ENCODE peak calls at places on chromosomes 13 and 19, in five cellular contexts. W is neuronal stem cell, F is IMR-90, J is H9, Y is H1. O is an unnamed sample.

GRCh38 chr19:34171539-34171876 is 796 bp upstream of the LSM14A start:
- DNase-seq in W (no peak), F (peak; percentile 93), J (no peak), Y (no peak), O (no peak)

GRCh38 chr19:38708413-38709024 is 35.8 kb downstream of the CAPN12 start:
- DNase-seq in W (no peak), F (no peak), J (no peak), Y (no peak), O (no peak)

GRCh38 chr19:7200739-7201138 is 93.5 kb downstream of the INSR start:
- DNase-seq in W (no peak), F (no peak), J (no peak), Y (no peak), O (no peak)

GRCh38 chr19:805600-806550 is 8.6 kb downstream of the PTBP1 start:
- DNase-seq in W (no peak), F (no peak), J (no peak), Y (peak; percentile 50), O (no peak)

GRCh38 chr13:56917966-56918365 is 222.8 kb upstream of the PRR20A start:
- DNase-seq in W (no peak), F (no peak), J (no peak), Y (no peak), O (no peak)

GRCh38 chr13:34360702-34361101 is 542.8 kb downstream of the RFC3 start:
- DNase-seq in W (no peak), F (no peak), J (no peak), Y (no peak), O (no peak)

GRCh38 chr13:26688286-26688685 is 72.3 kb downstream of the GPR12 start:
- DNase-seq in W (no peak), F (no peak), J (no peak), Y (no peak), O (no peak)

GRCh38 chr19:347946-348861 is 3.6 kb upstream of the MIER2 start:
- DNase-seq in W (no peak), F (no peak), J (peak; percentile 70), Y (no peak), O (peak; percentile 35)

GRCh38 chr13:100673376-100673830 is 1.2 kb downstream of the TMTC4 start:
- DNase-seq in W (no peak), F (no peak), J (peak; percentile 47), Y (peak; percentile 54), O (peak; percentile 72)

GRCh38 chr13:113404366-113404722 is 40.4 kb upstream of the GRTP1 start:
- DNase-seq in W (no peak), F (no peak), J (no peak), Y (no peak), O (no peak)

GRCh38 chr19:51098366-51099069 is 9.7 kb downstream of the CTU1 start:
- DNase-seq in W (no peak), F (no peak), J (no peak), Y (no peak), O (no peak)

GRCh38 chr19:3880471-3881271 is at the start of gene ATCAY:
- DNase-seq in W (peak; percentile 76), F (no peak), J (peak; percentile 90), Y (peak; percentile 71), O (peak; percentile 78)

GRCh38 chr19:5403968-5404640 is 51.1 kb upstream of the ZNRF4 start:
- DNase-seq in W (peak; percentile 95), F (peak; percentile 81), J (peak; percentile 94), Y (peak; percentile 98), O (peak; percentile 95)

GRCh38 chr13:20415694-20416107 is 110.0 kb downstream of the CRYL1 start:
- DNase-seq in W (no peak), F (no peak), J (no peak), Y (no peak), O (no peak)

GRCh38 chr13:78875792-78876580 is 217.0 kb upstream of the OBI1 start:
- DNase-seq in W (no peak), F (no peak), J (peak; percentile 75), Y (peak; percentile 59), O (peak; percentile 64)

GRCh38 chr13:78881746-78882145 is 222.8 kb upstream of the OBI1 start:
- DNase-seq in W (no peak), F (no peak), J (no peak), Y (no peak), O (no peak)

GRCh38 chr13:78881054-78881453 is 222.1 kb upstream of the OBI1 start:
- DNase-seq in W (no peak), F (no peak), J (no peak), Y (no peak), O (peak; percentile 86)

GRCh38 chr13:78876915-78877549 is 218.1 kb upstream of the OBI1 start:
- DNase-seq in W (no peak), F (no peak), J (no peak), Y (no peak), O (no peak)
- H4K8ac ChIP-seq in W (no peak overlapping the region), F (no peak overlapping the region), J (no peak overlapping the region), Y (no peak overlapping the region), O (no peak overlapping the region)

GRCh38 chr19:44641460-44641859 is 2.2 kb upstream of the PVR start:
- DNase-seq in W (no peak), F (no peak), J (no peak), Y (no peak), O (no peak)
- H2AK5ac ChIP-seq in W (no peak overlapping the region), F (no peak overlapping the region), J (no peak overlapping the region), Y (no peak overlapping the region), O (no peak overlapping the region)

GRCh38 chr13:111872475-111873150 is 194.3 kb upstream of the SOX1 start:
- DNase-seq in W (no peak), F (no peak), J (no peak), Y (peak; percentile 29), O (no peak)

GRCh38 chr13:111873676-111874178 is 193.2 kb upstream of the SOX1 start:
- DNase-seq in W (no peak), F (no peak), J (no peak), Y (peak; percentile 27), O (no peak)

GRCh38 chr13:111875922-111876321 is 191.0 kb upstream of the SOX1 start:
- DNase-seq in W (no peak), F (no peak), J (no peak), Y (peak; percentile 28), O (no peak)

GRCh38 chr13:111876506-111876905 is 190.4 kb upstream of the SOX1 start:
- DNase-seq in W (no peak), F (no peak), J (no peak), Y (peak; percentile 23), O (no peak)

GRCh38 chr13:111874981-111875380 is 192.0 kb upstream of the SOX1 start:
- DNase-seq in W (no peak), F (no peak), J (no peak), Y (no peak), O (no peak)
- H2BK15ac ChIP-seq in W (no peak overlapping the region), F (no peak overlapping the region), J (no peak overlapping the region), Y (no peak overlapping the region), O (no peak overlapping the region)

DNA sequence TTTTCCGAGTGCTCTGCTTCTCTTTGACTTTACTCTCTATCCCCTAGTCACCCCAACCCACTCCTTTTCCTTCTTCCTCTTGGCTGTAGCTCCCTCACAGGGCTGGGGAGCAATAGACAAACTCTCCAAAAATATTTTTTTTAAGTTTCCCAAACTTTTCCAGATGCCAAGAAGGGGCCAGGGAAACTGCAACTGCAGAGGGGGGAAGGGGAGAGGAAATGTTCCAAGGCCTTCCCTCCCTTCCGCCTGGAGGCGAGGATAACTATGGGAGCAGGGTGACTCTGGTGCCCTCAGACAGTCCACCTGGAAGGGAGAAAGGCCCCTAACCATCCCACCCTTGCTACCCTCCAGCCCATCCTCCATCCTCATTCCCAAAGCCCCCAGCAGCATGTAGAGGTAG is 49.4 kb downstream of the LYL1 start:
- DNase-seq in W (no peak), F (no peak), J (no peak), Y (no peak), O (no peak)
- H4K8ac ChIP-seq in W (no peak overlapping the region), F (peak overlapping the region; percentile 92), J (no peak overlapping the region), Y (no peak overlapping the region), O (no peak overlapping the region)

DNA sequence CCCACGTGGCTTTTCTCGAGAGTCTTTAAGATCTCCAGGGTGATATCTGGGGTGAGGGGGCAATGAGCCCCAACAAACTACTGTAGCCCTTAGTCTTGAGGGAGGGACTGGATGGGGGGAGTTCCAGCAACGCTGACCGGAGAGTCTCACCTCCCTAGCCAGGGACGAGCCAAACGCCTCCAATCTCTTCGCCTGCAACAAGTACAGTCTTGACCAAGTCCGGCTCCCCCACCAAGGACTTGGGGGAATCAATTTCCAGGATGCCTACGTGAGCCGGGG is 442 bp downstream of the CCDC8 start:
- DNase-seq in W (no peak), F (no peak), J (no peak), Y (no peak), O (no peak)
- H2AK5ac ChIP-seq in W (peak overlapping the region; percentile 88), F (peak overlapping the region; percentile 94), J (no peak overlapping the region), Y (peak overlapping the region; percentile 58), O (peak overlapping the region; percentile 22)

DNA sequence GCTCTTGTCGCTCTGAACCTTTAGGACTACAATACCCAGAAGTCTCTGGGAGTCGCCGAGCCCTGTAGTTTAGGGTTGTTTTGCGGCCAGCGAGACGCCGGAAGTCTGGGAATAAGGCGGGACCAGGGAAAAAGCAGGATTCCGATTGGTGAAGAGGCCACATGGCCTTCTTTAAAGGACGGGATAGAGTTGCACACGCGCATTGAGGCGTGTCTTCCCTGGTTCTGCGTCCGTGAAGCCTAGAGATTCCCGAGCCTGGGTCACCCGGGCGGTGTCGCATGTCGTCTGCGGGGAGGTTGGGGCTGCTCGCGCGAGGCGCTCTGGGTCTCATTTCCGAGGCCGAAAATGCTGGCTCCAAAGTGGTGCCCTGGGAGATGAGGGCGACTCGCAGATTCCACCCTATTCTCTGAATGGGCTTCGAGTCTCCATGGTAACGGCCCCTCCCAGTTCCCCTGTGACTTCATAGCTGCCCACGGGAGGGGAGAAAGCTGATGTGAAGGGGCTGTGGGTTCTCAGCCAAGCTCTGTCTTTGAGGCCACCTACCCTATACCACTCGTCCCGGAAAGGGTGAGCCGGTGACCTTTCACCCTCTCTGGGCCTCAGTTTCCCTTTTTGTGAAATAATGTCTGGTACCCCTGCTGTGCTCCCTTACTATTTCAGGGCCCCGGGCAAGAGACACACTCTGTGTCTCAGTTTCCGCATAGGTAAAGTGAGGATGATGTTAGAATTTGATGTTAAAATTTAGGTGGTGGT is 613 bp upstream of the ZSCAN5A start:
- DNase-seq in W (peak; percentile 99), F (peak; percentile 98), J (peak; percentile 97), Y (peak; percentile 88), O (peak; percentile 99)
- H2BK15ac ChIP-seq in W (no peak overlapping the region), F (peak overlapping the region; percentile 95), J (no peak overlapping the region), Y (no peak overlapping the region), O (no peak overlapping the region)

DNA sequence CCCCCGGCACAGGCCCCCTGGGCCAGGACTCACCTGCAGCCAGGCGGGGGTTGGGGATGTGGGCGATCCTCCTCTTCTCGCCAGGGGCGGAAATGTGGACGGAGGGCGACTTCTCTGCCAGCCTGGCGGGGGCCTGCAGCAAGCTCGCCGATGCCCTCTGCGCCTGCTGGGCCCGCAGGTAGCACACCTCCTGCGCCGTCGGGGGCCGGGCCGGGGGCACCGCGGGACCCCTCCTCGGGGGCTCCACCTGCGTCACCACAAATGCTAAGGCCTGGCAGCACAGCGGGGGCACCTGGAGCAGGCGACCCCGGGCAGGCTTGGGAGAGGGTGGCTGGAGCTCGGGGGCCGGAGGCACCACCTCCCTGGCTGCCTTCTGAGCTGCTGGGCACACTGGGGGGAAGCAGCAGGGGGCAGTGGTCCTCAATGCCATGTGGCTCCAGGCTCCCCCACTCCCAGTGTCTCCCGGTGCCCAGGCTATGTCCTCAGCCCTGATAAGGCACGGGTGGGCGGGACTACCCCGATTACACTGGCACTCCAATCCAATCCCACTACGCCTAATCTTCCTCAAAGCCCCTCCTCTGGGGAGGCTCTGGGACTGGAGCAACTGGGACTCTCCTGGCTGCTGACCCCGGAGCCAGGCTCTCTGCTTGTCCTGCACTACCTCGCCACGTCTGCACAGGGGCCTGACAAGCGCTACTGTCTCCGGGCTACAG is 11.6 kb upstream of the ATP8B3 start:
- DNase-seq in W (no peak), F (no peak), J (no peak), Y (no peak), O (peak; percentile 39)
- H4K8ac ChIP-seq in W (no peak overlapping the region), F (no peak overlapping the region), J (no peak overlapping the region), Y (no peak overlapping the region), O (no peak overlapping the region)

GRCh38 chr13:39037880-39038568 is at the start of the genes NHLRC3 and PROSER1:
- DNase-seq in W (peak; percentile 88), F (peak; percentile 88), J (peak; percentile 89), Y (peak; percentile 89), O (peak; percentile 92)
- H2AK5ac ChIP-seq in W (no peak within 1 kb of the TSS), F (no peak within 1 kb of the TSS), J (no peak within 1 kb of the TSS), Y (no peak within 1 kb of the TSS), O (no peak within 1 kb of the TSS)